ENCODE peak calls at places on chromosomes 13 and 19, in five cellular contexts. F is right cardiac atrium, L is neural progenitor cell, H is mammary epithelial cell, B is mesendoderm. Z is an unnamed sample.

GRCh38 chr19:33054623-33055022 is 10.1 kb downstream of the RHPN2 start:
- DNase-seq in F (no peak), L (no peak), H (peak), B (no peak), Z (no peak)

GRCh38 chr13:87536899-87537298 is 134.3 kb upstream of the SLITRK5 start:
- DNase-seq in F (no peak), L (no peak), H (no peak), B (no peak), Z (no peak)

GRCh38 chr19:1082165-1082927 is 12.8 kb downstream of the POLR2E start:
- DNase-seq in F (peak), L (peak), H (peak), B (peak), Z (peak)

GRCh38 chr13:34627499-34627898 is 314.6 kb upstream of the NBEA start:
- DNase-seq in F (no peak), L (peak), H (no peak), B (peak), Z (peak)

GRCh38 chr13:89294115-89294867 is 1623.1 kb downstream of the SLITRK5 start:
- DNase-seq in F (no peak), L (no peak), H (no peak), B (no peak), Z (peak)

GRCh38 chr13:19573072-19573716 is 11.9 kb upstream of the TPTE2 start:
- DNase-seq in F (no peak), L (no peak), H (no peak), B (no peak), Z (no peak)

GRCh38 chr13:101522607-101523006 is 70.1 kb downstream of the ITGBL1 start:
- DNase-seq in F (no peak), L (no peak), H (no peak), B (no peak), Z (no peak)

GRCh38 chr13:23462815-23463559 is 29.5 kb upstream of the SACS start:
- DNase-seq in F (no peak), L (no peak), H (no peak), B (peak), Z (no peak)

GRCh38 chr13:20869540-20869939 is 33.0 kb downstream of the XPO4 start:
- DNase-seq in F (no peak), L (no peak), H (no peak), B (no peak), Z (no peak)

GRCh38 chr19:55385236-55385748 is 440 bp upstream of the RPL28 start:
- DNase-seq in F (peak), L (peak), H (peak), B (peak), Z (peak)

GRCh38 chr19:55383279-55383788 is 758 bp downstream of the TMEM238 start:
- DNase-seq in F (no peak), L (no peak), H (peak), B (no peak), Z (peak)

GRCh38 chr19:55382522-55383054 is 1.5 kb downstream of the TMEM238 start:
- DNase-seq in F (no peak), L (no peak), H (no peak), B (no peak), Z (no peak)

GRCh38 chr19:55384576-55385235 is 614 bp upstream of the TMEM238 start:
- DNase-seq in F (peak), L (no peak), H (peak), B (no peak), Z (peak)

DNA sequence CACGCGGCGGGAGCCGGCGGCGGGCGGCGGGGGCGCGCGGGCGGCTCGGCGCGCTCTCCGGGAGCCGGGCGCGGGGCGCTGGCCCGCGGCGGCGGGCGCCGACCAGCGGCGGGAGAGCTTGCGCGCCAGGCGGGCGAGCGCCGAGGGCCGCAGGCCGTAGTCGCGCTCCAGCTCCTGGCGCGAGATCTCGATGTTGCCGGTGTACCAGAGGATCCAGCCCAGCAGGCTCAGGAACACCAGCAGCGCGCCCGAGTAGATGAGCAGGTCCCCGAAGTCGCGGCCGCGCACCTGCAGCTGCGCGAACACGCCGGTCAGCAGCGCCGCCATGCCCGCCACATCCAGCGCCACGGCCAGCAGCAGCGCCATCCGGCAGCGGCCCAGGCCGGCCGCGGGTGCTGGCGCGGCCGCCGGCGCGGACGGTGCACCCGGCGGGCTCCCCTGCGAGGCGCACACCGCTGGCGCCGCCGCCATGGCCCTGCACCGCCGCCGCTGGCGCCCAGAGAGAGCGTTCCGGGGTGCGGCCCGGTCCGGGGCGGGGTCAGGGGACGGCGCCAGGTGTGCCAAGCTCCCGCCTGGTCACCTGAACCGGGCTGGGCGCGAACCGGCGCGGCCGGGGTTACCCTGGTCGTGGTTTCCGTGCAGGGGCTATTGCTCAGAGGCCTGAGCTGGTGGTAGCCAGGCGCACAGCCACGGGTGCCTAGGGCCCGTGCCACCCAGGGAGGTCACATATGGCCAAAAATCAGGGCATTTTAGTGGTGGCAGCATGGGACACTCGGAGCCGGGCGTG is at the start of gene TMEM238:
- DNase-seq in F (peak), L (peak), H (peak), B (peak), Z (peak)
- H3K4me3 ChIP-seq in F (peak), L (peak), H (peak), B (peak), Z (peak)

GRCh38 chr19:40225440-40226305 is 816 bp downstream of the CCNP start:
- DNase-seq in F (no peak), L (no peak), H (no peak), B (no peak), Z (peak)
- H3K4me3 ChIP-seq in F (peak), L (no peak), H (peak), B (no peak), Z (peak)

DNA sequence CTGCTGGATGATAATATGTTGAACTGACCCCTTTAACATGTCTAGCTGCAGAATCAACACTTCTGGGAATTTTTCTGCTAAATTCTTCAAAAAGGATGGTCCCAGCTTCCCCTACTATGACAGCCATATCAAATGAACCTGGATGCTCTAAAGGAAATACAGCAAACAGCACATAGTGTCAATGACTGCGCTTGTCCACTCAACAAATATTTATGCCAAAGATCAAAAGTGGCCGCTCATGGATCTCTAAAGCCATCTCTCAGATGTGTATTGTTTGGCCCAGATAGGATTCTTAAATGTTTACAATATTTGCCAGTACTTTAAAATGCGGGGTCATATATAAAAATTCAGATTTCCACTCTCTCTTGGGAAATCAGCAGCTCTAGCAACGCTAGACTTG is 3.3 kb downstream of the TBC1D4 start:
- DNase-seq in F (no peak), L (no peak), H (no peak), B (no peak), Z (no peak)
- H3K4me3 ChIP-seq in F (peak), L (no peak), H (no peak), B (no peak), Z (no peak)

GRCh38 chr19:9295411-9295849 is 14.2 kb downstream of the ZNF699 start:
- DNase-seq in F (no peak), L (no peak), H (no peak), B (peak), Z (peak)
- H3K4me3 ChIP-seq in F (no peak), L (no peak), H (no peak), B (peak), Z (no peak)

GRCh38 chr13:63086286-63086685 is 1670.6 kb upstream of the PCDH20 start:
- DNase-seq in F (no peak), L (no peak), H (no peak), B (peak), Z (no peak)
- H3K4me3 ChIP-seq in F (no peak), L (no peak), H (no peak), B (no peak), Z (no peak)

GRCh38 chr19:10587022-10587838 is at the start of gene AP1M2:
- DNase-seq in F (peak), L (no peak), H (peak), B (peak), Z (peak)
- H3K4me3 ChIP-seq in F (no peak), L (peak), H (peak), B (peak), Z (peak)

GRCh38 chr13:109776575-109776974 is 9.8 kb downstream of the IRS2 start:
- DNase-seq in F (no peak), L (no peak), H (peak), B (no peak), Z (no peak)
- H3K4me3 ChIP-seq in F (peak), L (no peak), H (no peak), B (no peak), Z (no peak)

GRCh38 chr13:97855570-97855970 is 97.9 kb upstream of the IPO5 start:
- DNase-seq in F (no peak), L (peak), H (peak), B (peak), Z (peak)

GRCh38 chr13:97852181-97852874 is 101.1 kb upstream of the IPO5 start:
- DNase-seq in F (no peak), L (no peak), H (no peak), B (no peak), Z (no peak)

GRCh38 chr13:97853550-97853949 is 99.9 kb upstream of the IPO5 start:
- DNase-seq in F (no peak), L (no peak), H (no peak), B (no peak), Z (no peak)

GRCh38 chr13:97858161-97858560 is 95.3 kb upstream of the IPO5 start:
- DNase-seq in F (no peak), L (no peak), H (no peak), B (no peak), Z (no peak)

DNA sequence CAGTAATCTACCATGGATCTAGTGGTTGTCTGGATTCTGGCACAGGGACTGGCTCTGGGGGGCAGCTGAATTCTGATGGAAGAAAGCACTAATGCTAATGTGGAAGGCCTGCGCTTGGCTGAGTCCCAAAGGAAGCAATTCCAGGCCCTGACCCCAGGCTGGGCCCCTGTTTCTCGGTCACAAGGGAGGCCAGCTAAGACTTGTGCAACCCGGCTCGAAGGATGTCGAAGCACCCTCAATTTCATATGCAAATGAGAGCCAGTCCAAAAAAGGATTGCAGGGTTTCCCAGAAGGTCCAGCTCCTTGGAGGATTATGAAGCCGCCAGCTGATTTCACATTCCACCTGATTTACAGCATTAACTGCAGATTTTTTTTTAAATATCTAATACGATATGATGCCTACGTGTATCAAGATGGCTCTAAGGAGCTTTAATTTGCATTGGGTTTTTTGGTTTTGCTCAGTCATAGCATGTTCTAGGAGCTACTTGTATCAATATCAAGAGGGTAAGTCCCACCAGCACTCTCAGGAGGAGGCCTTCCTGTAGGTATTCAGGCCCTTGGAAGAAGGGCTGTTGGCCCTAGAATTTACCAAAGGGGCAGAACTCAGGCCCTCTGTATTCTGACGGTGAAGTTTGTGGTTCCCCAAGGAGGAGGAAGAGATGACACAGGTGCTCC is 97.3 kb upstream of the IPO5 start:
- DNase-seq in F (peak), L (peak), H (no peak), B (peak), Z (peak)
- H3K4me3 ChIP-seq in F (no peak), L (no peak), H (no peak), B (no peak), Z (no peak)

GRCh38 chr19:13024126-13024957 is 29.1 kb downstream of the NFIX start:
- DNase-seq in F (no peak), L (peak), H (peak), B (peak), Z (no peak)
- H3K4me3 ChIP-seq in F (peak), L (no peak), H (peak), B (no peak), Z (peak)

GRCh38 chr19:55156202-55157063 is 1.1 kb downstream of the TNNI3 start:
- DNase-seq in F (peak), L (peak), H (peak), B (peak), Z (peak)
- H3K4me3 ChIP-seq in F (peak), L (peak), H (peak), B (peak), Z (peak)

Z was measured in GM23338.